ENCODE peak calls at places on chromosomes 1 and 21, in seven cellular contexts. Z is upper lobe of left lung, V is OCI-LY7, C is heart right ventricle, M is choroid plexus epithelial cell, Q is fibroblast of lung, K is neural crest cell. O is an unnamed sample.

GRCh38 chr1:2208309-2209239 is 14.0 kb upstream of the FAAP20 start:
- DNase-seq in K (no peak), V (no peak), M (peak; percentile 79), C (peak; percentile 45), Z (peak; percentile 86), Q (peak; percentile 89), O (no peak)

GRCh38 chr1:39898146-39898545 is 3.6 kb downstream of the MYCL start:
- DNase-seq in M (no peak), V (no peak), Z (no peak), C (no peak), Q (no peak), K (peak; percentile 35), O (no peak)

GRCh38 chr1:56811331-56811730 is 7.9 kb downstream of the FYB2 start:
- DNase-seq in Q (no peak), Z (no peak), C (no peak), V (no peak), M (no peak), K (no peak), O (no peak)

GRCh38 chr1:81424816-81425215 is 375.9 kb upstream of the ADGRL2 start:
- DNase-seq in C (no peak), K (no peak), Q (no peak), M (no peak), Z (no peak), V (no peak), O (no peak)

GRCh38 chr1:44484155-44484688 is 79.2 kb downstream of the RNF220 start:
- DNase-seq in Q (no peak), V (no peak), C (no peak), K (no peak), M (peak; percentile 49), Z (no peak), O (no peak)

GRCh38 chr1:240031009-240031408 is 60.7 kb upstream of the FMN2 start:
- DNase-seq in M (peak; percentile 95), C (no peak), V (no peak), Z (no peak), Q (peak; percentile 87), K (no peak), O (no peak)

GRCh38 chr21:17370263-17370662 is 142.6 kb upstream of the CXADR start:
- DNase-seq in M (peak; percentile 4), V (no peak), Z (no peak), C (no peak), Q (no peak), K (no peak), O (no peak)

GRCh38 chr1:220511785-220512184 is 16.2 kb upstream of the MARK1 start:
- DNase-seq in K (no peak), M (no peak), Z (no peak), Q (no peak), C (peak; percentile 10), V (no peak), O (no peak)

GRCh38 chr21:32548978-32549377 is 36.3 kb downstream of the TCP10L start:
- DNase-seq in Z (no peak), M (no peak), V (no peak), Q (no peak), K (no peak), C (no peak), O (no peak)

GRCh38 chr21:26297856-26298255 is 127.3 kb upstream of the APP start:
- DNase-seq in K (no peak), Z (no peak), M (no peak), Q (peak; percentile 17), C (no peak), V (no peak), O (no peak)

GRCh38 chr1:22339237-22339636 is 112.4 kb upstream of the ZBTB40 start:
- DNase-seq in C (no peak), K (no peak), Z (peak; percentile 71), V (no peak), M (peak; percentile 37), Q (peak; percentile 17), O (no peak)

GRCh38 chr1:188642585-188643168 is 1813.9 kb downstream of the PLA2G4A start:
- DNase-seq in C (no peak), K (no peak), V (no peak), Q (no peak), Z (no peak), M (no peak), O (no peak)

GRCh38 chr1:162885265-162885664 is 24.3 kb upstream of the CCDC190 start:
- DNase-seq in V (no peak), M (no peak), K (no peak), Q (no peak), C (no peak), Z (no peak), O (no peak)

GRCh38 chr1:46180082-46180616 is 3.9 kb upstream of the P3R3URF start:
- DNase-seq in M (no peak), C (no peak), Z (peak; percentile 80), V (peak; percentile 46), Q (no peak), K (no peak), O (no peak)

GRCh38 chr1:229781453-229781852 is 155.4 kb downstream of the URB2 start:
- DNase-seq in V (peak; percentile 17), Z (peak; percentile 56), Q (no peak), K (no peak), C (peak; percentile 10), M (no peak), O (no peak)

GRCh38 chr1:206117151-206117948 is at the start of gene AVPR1B:
- DNase-seq in C (peak; percentile 47), V (no peak), K (peak; percentile 37), Q (peak; percentile 8), Z (peak; percentile 90), M (peak; percentile 32), O (peak; percentile 49)
- TF ChIP-seq CTCF in C (no peak), V (no peak), K (peak; percentile 32), Q (no peak), Z (no peak), M (no peak), O (no peak)

DNA sequence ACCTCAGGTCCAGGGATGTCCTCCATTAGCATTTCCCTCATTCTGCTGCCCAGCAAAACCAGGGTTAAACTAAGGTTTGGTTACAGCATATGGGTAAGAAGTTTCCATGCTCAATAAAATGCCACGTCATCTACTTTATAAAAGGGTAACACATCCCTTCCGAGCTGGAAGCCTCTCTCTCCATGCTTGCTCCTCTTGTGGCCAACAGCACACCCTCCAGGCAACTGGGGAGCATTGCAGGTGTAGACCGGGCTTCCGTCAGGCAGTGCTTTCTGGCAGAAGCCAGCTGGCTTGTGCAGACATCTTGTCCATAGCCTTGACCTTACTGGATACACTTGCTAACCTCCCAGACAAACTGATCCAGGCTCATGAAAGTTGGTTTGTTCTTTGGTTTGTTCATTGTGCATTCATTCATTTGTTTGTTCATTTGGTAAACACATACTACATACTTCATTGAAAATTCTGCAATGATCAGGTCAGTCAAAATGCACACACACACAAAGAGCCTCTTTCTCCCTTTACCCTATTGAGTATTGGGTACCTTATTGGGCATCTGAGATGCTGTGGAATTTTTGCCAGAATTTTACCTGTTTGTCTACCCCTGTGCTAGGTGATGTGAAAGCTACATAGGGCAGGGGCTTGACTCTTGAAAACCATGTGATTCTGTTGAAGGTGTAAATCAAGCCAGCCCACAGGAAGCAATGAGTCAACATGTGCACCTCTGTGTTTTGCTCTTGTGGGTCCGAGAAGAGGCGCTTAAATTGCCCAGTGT is 422.8 kb downstream of the CAMTA1 start:
- DNase-seq in Q (peak; percentile 67), C (peak; percentile 24), Z (no peak), M (peak; percentile 91), V (peak; percentile 35), K (peak; percentile 65), O (no peak)
- TF ChIP-seq CTCF in Q (peak; percentile 66), C (peak; percentile 71), Z (peak; percentile 39), M (peak; percentile 99), V (peak; percentile 74), K (peak; percentile 73), O (no peak)

DNA sequence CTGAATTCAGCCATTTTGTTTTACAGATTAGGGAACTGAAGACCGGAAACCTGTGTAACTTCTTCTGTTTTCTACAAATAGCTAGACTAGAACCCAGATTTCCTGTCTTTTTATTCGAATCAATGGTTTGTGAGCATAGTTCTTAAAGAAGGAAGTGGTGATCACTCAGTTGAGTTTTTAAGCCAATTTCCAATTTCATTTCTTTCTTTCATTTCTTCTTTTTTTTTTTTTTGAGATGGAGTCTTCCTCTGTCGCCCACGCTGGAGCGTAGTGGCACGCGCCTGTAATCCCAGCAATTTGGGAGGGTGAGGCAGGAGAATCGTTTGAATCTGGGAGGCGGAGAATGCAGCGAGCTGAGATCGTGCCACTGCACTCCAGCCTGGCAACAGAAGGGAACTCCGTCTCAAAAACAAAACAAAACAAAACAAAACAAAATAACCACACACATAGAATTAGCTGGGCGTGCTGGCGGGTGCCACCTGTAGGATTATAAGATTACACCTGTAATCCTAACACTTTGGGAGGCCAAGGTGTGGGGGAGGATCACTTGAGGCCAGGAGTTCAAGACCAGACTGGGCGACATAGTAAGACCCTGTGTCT is 3.0 kb upstream of the MDM4 start:
- DNase-seq in M (no peak), K (no peak), Z (no peak), Q (no peak), C (no peak), V (peak; percentile 96), O (peak; percentile 60)
- TF ChIP-seq CTCF in M (no peak), K (no peak), Z (no peak), Q (no peak), C (no peak), V (peak; percentile 62), O (no peak)

GRCh38 chr1:109025691-109026090 is 16.2 kb downstream of the WDR47 start:
- DNase-seq in V (no peak), K (no peak), Z (no peak), M (no peak), Q (no peak), C (no peak), O (no peak)

GRCh38 chr1:109024651-109025050 is 17.3 kb downstream of the WDR47 start:
- DNase-seq in C (no peak), M (peak; percentile 22), Z (no peak), Q (peak; percentile 13), V (no peak), K (no peak), O (no peak)

GRCh38 chr1:109027841-109028240 is 14.1 kb downstream of the WDR47 start:
- DNase-seq in C (no peak), V (no peak), M (peak; percentile 15), Q (no peak), Z (no peak), K (no peak), O (no peak)
- TF ChIP-seq CTCF in C (peak; percentile 23), V (peak; percentile 73), M (no peak), Q (no peak), Z (no peak), K (peak; percentile 49), O (no peak)

GRCh38 chr21:41832230-41833137 is 46.7 kb downstream of the PRDM15 start:
- DNase-seq in Z (no peak), M (no peak), C (no peak), V (no peak), K (no peak), Q (no peak), O (no peak)
- TF ChIP-seq CTCF in Z (no peak), M (no peak), C (no peak), V (peak; percentile 66), K (no peak), Q (no peak), O (no peak)

GRCh38 chr1:41368384-41368783 is 7.2 kb downstream of the FOXO6 start:
- DNase-seq in M (no peak), V (no peak), Z (no peak), C (no peak), K (no peak), Q (no peak), O (no peak)
- TF ChIP-seq CTCF in M (no peak), V (no peak), Z (no peak), C (no peak), K (no peak), Q (no peak), O (no peak)

DNA sequence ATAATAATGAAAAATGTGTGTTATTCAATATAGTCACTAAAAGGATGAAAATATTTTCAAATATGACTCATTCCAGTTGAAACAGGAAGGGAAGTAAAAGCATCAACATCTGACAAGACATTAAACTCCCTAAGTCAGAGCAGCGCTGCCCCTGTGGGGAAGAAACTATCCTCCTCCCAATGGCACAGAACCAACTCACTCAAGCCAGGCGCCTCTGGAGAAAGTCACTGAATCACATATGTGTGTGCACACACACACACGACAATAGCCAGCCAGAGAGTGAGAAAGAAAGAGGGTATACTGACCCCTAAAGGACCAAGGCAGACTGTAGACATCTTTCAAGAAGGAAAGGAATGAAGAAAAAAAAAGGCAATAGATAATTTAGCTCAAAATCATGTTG is 126.9 kb downstream of the SETD4 start:
- DNase-seq in K (no peak), Z (no peak), C (peak; percentile 38), Q (peak; percentile 82), M (peak; percentile 78), V (peak; percentile 4), O (no peak)
- TF ChIP-seq CTCF in K (no peak), Z (no peak), C (no peak), Q (peak; percentile 40), M (peak; percentile 52), V (peak; percentile 53), O (no peak)